ENCODE peak calls at places on chromosomes 11 and 22, in four cellular contexts. T, H, G and N are unnamed samples. For H3K4me1, the result is how much of the 10 kb centered on the place peaks cover.

GRCh38 chr11:134517621-134518293 is 105.7 kb upstream of the B3GAT1 start:
- DNase-seq in G (no peak), T (no peak), H (no peak), N (no peak)

GRCh38 chr11:27467181-27467913 is 5.2 kb downstream of the LGR4 start:
- DNase-seq in T (no peak), G (no peak), H (no peak), N (no peak)

GRCh38 chr11:27718346-27718852 is 18.1 kb upstream of the BDNF start:
- DNase-seq in G (no peak), H (no peak), T (no peak), N (peak)

GRCh38 chr22:29071261-29072045 is 1.4 kb upstream of the KREMEN1 start:
- DNase-seq in G (no peak), H (peak), T (no peak), N (peak)

GRCh38 chr22:26354707-26355106 is 74.4 kb upstream of the ASPHD2 start:
- DNase-seq in H (no peak), T (no peak), G (no peak), N (no peak)

GRCh38 chr11:60743058-60743457 is 13.6 kb upstream of the MS4A15 start:
- DNase-seq in G (no peak), H (no peak), T (no peak), N (no peak)

GRCh38 chr22:41687901-41688364 is 734 bp downstream of the SNU13 start:
- DNase-seq in T (peak), H (peak), G (peak), N (peak)

GRCh38 chr11:94851864-94852581 is 83.9 kb downstream of the AMOTL1 start:
- DNase-seq in G (no peak), T (no peak), H (peak), N (no peak)

GRCh38 chr11:126862664-126863247 is 137.8 kb downstream of the KIRREL3 start:
- DNase-seq in G (peak), H (no peak), T (no peak), N (no peak)

GRCh38 chr11:94649925-94650623 is 82.9 kb downstream of the PIWIL4 start:
- DNase-seq in G (no peak), T (no peak), H (no peak), N (no peak)

GRCh38 chr11:67369801-67370284 is 3.6 kb downstream of the CLCF1 start:
- DNase-seq in H (no peak), G (no peak), T (no peak), N (no peak)
- H3K4me1 ChIP-seq in H (under half), G (half or more), T (under half), N (under half)

DNA sequence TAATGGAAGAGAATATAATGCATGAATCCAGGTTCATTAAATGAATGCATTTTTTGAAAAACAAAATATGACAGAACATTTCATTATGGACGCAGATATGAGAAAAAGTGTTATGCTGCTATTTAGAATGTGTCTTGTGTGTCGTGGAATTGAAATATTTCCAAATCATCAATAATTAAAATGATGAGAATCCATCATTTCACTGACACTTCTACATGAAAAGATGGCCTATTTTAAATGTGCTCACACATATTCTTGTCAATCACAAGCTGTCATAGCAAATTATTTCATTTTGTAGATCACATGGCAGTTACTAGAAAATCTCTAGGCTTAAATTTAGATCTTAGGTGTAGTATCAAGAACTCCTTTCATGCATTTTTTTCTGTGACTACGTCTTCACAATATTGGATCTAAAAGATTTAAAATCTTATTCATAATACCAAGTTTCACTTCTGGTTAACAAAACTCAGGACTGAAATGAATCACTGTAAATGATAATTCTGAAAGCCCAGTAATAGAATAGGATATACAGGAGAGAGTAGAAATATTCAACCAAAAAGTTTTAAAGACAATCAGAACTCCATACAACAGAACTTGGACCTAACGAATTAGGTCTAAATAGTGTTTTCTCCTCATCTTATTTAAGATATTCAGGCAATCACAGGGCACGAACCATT is 67.9 kb downstream of the DCDC1 start:
- DNase-seq in G (no peak), H (no peak), T (no peak), N (no peak)
- H3K4me1 ChIP-seq in G (under half), H (under half), T (under half), N (under half)

GRCh38 chr11:65526744-65527143 is 1.9 kb downstream of the SCYL1 start:
- DNase-seq in G (no peak), H (no peak), T (no peak), N (no peak)

GRCh38 chr11:65524010-65524746 is 705 bp upstream of the SCYL1 start:
- DNase-seq in H (no peak), T (peak), G (no peak), N (no peak)

GRCh38 chr11:65524747-65525658 is at the start of gene SCYL1:
- DNase-seq in G (peak), H (no peak), T (peak), N (peak)

GRCh38 chr11:65525659-65526480 is 987 bp downstream of the SCYL1 start:
- DNase-seq in G (no peak), H (no peak), T (no peak), N (no peak)

DNA sequence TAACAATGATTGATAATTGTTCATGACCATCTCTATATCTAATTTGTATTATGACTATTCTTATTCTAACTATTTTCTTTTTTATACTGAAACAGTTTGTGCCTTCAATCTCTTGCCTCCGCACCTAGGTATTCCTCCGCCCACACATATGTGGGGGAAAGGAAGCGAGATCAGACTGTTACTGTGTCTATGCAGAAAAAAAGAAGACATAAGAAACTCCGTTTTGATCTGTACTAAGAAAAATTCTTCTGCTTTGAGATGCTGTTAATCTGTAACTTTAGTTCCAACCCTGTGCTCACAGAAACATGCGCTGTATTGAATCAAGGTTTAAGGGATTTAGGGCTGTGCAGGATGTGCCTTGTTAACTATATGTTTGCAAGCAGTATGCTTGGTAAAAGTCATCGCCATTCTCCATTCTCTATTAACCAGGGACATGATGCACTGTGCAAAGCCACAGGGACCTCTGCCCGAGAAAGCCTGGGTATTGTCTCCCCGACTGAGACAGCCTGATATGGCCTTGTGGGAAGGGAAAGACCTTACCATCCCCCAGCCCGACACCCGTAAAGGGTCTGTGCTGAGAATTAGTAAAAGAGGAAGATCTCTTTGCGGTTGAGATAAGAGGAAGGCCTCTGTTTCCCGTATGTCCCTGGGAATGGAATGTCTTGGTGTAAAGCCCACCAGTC is 2.1 kb upstream of the SCYL1 start:
- DNase-seq in H (no peak), T (no peak), G (no peak), N (peak)
- H3K4me1 ChIP-seq in H (under half), T (under half), G (under half), N (under half)

DNA sequence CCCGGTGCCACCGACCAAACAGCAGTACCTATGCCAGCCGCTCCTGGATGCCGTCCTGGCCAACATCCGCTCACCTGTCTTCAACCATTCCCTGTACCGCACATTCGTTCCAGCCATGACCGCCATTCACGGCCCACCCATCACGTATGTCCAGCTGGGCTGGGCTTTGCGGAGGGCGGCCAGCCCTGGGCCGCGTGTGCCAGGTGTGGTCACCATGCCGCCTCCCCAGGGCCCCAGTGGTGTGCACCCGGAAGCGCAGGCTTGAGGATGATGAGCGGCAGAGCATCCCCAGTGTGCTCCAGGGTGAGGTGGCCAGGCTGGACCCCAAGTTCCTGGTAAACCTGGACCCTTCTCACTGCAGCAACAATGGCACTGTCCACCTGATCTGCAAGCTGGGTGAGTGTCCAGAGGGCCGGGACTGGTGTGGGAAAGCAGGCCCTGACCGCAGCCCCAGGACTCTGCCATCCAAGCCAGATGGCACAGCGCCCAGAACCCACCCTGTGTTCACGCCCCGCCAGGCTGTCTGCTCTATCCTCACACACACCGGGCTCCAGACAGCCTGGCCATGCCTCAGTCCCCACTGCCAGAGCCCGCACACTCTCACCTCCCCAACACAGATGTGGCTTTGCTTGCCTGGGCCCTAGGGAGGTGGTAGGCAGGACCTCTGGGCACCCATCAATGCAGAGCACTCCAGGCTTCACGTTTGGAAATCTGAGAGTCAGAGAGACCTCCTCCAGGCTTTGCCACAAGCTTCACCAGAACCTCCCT is 77.6 kb downstream of the MED15 start:
- DNase-seq in H (no peak), T (no peak), G (no peak), N (no peak)
- H3K4me1 ChIP-seq in H (under half), T (under half), G (under half), N (under half)

GRCh38 chr11:1482581-1483444 is 3.8 kb downstream of the MOB2 start:
- DNase-seq in G (no peak), T (no peak), H (no peak), N (no peak)
- H3K4me1 ChIP-seq in G (under half), T (under half), H (under half), N (under half)

GRCh38 chr11:106468531-106468930 is 391.1 kb downstream of the AASDHPPT start:
- DNase-seq in H (no peak), T (no peak), G (no peak), N (peak)
- H3K4me1 ChIP-seq in H (under half), T (under half), G (under half), N (under half)

DNA sequence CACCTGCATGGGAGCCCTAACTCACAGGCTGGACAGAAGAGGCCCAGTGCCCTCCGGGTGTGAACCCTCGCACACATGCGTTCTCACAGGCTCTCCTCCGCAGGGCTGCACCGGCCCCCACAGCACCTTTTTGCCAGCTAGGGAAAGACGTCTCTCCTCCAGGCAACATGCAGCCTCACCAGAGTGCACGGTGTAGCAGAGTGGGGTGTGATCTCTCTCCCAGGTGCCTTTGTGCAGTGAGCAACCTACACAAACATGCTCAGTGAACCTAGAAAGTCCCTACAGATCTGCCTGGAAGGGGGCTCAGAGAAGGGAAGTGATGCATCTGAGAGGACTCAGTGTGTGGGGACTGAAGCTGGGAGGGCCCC is 3.7 kb upstream of the CARNS1 start:
- DNase-seq in T (no peak), H (no peak), G (peak), N (no peak)
- H3K4me1 ChIP-seq in T (under half), H (under half), G (half or more), N (under half)

GRCh38 chr11:96318850-96319249 is 24.1 kb downstream of the MAML2 start:
- DNase-seq in G (no peak), H (no peak), T (no peak), N (no peak)
- H3K4me1 ChIP-seq in G (under half), H (under half), T (under half), N (under half)